ENCODE peak calls at places on chromosomes 13 and 19, in seven cellular contexts. I, Q, B, C, T, F and L are unnamed samples.

GRCh38 chr19:39506944-39507714 is 7.8 kb upstream of the SELENOV start:
- DNase-seq in F (no peak), T (no peak), I (no peak), Q (peak), B (peak), C (no peak), L (peak)

GRCh38 chr13:21078501-21078900 is 17.1 kb upstream of the LATS2 start:
- DNase-seq in F (no peak), B (no peak), T (no peak), C (no peak), Q (peak), I (no peak), L (no peak)

GRCh38 chr13:70613295-70613694 is 505.0 kb upstream of the KLHL1 start:
- DNase-seq in Q (no peak), F (no peak), I (no peak), T (no peak), C (no peak), B (peak), L (no peak)

GRCh38 chr13:95113601-95114000 is 187.7 kb downstream of the ABCC4 start:
- DNase-seq in B (no peak), I (no peak), C (no peak), Q (no peak), T (no peak), F (no peak), L (no peak)

GRCh38 chr13:106182404-106182803 is 353.1 kb downstream of the EFNB2 start:
- DNase-seq in T (no peak), F (no peak), B (peak), I (peak), C (no peak), Q (peak), L (peak)

GRCh38 chr19:15265849-15266248 is 33.6 kb upstream of the EPHX3 start:
- DNase-seq in I (peak), C (peak), Q (peak), T (peak), B (peak), F (peak), L (peak)

GRCh38 chr13:31168736-31169135 is 7.0 kb upstream of the HSPH1 start:
- DNase-seq in T (no peak), F (no peak), C (no peak), I (no peak), Q (no peak), B (no peak), L (no peak)

GRCh38 chr13:37878921-37879320 is 9.3 kb upstream of the TRPC4 start:
- DNase-seq in B (no peak), Q (no peak), F (no peak), T (no peak), C (no peak), I (no peak), L (no peak)

GRCh38 chr13:114296448-114296847 is 15.0 kb downstream of the UPF3A start:
- DNase-seq in Q (no peak), B (no peak), F (no peak), I (no peak), T (no peak), C (no peak), L (no peak)

GRCh38 chr19:44069415-44069814 is 2.5 kb upstream of the ZNF284 start:
- DNase-seq in F (no peak), Q (no peak), B (no peak), T (no peak), C (no peak), I (no peak), L (no peak)

GRCh38 chr13:22703601-22704209 is 477.1 kb upstream of the SGCG start:
- DNase-seq in F (no peak), I (no peak), C (no peak), Q (peak), T (no peak), B (peak), L (no peak)

GRCh38 chr19:18871543-18871942 is 24.4 kb downstream of the CERS1 start:
- DNase-seq in C (no peak), B (no peak), T (no peak), Q (no peak), F (no peak), I (no peak), L (no peak)

GRCh38 chr19:18152444-18152816 is 533 bp upstream of the PIK3R2 start:
- DNase-seq in B (peak), C (peak), I (peak), T (peak), Q (peak), F (peak), L (peak)

GRCh38 chr13:111271186-111271698 is 49.2 kb upstream of the TEX29 start:
- DNase-seq in Q (no peak), B (no peak), T (no peak), C (no peak), F (no peak), I (no peak), L (no peak)

GRCh38 chr13:53694814-53695533 is 666.4 kb downstream of the OLFM4 start:
- DNase-seq in T (no peak), C (no peak), I (no peak), F (no peak), Q (no peak), B (no peak), L (no peak)

GRCh38 chr13:73335226-73335625 is 276.4 kb downstream of the KLF5 start:
- DNase-seq in T (no peak), B (peak), I (no peak), C (no peak), Q (peak), F (no peak), L (peak)

GRCh38 chr13:21037656-21038055 is 23.7 kb downstream of the LATS2 start:
- DNase-seq in Q (no peak), F (peak), T (no peak), I (no peak), C (no peak), B (no peak), L (no peak)

GRCh38 chr19:39970424-39970673 is 616 bp upstream of the PSMC4 start:
- DNase-seq in C (no peak), T (no peak), Q (no peak), F (no peak), B (no peak), I (no peak), L (no peak)

GRCh38 chr19:12052571-12053169 is at the start of gene ZNF878:
- DNase-seq in B (peak), T (peak), Q (peak), I (peak), C (peak), F (peak), L (peak)

GRCh38 chr13:114079601-114080536 is 52.6 kb downstream of the RASA3 start:
- DNase-seq in F (peak), I (no peak), Q (no peak), C (peak), T (peak), B (no peak), L (no peak)

GRCh38 chr19:35216833-35217707 is 11.5 kb downstream of the FAM187B start:
- DNase-seq in T (peak), Q (no peak), I (no peak), B (no peak), C (no peak), F (peak), L (no peak)

GRCh38 chr19:39411006-39411831 is 1.2 kb upstream of the PLEKHG2 start:
- DNase-seq in I (no peak), Q (peak), T (peak), C (no peak), F (peak), B (peak), L (peak)

GRCh38 chr13:33487575-33488243 is 202.2 kb upstream of the STARD13 start:
- DNase-seq in F (no peak), I (no peak), Q (peak), B (peak), T (no peak), C (no peak), L (peak)

GRCh38 chr19:3823345-3823704 is 37.1 kb upstream of the MATK start:
- DNase-seq in C (no peak), F (no peak), I (no peak), T (no peak), B (no peak), Q (no peak), L (no peak)

GRCh38 chr13:30181856-30182651 is 125.3 kb downstream of the KATNAL1 start:
- DNase-seq in T (no peak), F (no peak), C (no peak), B (no peak), Q (no peak), I (no peak), L (no peak)

GRCh38 chr13:112709825-112710783 is 20.3 kb downstream of the ATP11A start:
- DNase-seq in Q (no peak), C (no peak), I (no peak), F (peak), T (no peak), B (no peak), L (no peak)
- H3K4me3 ChIP-seq in Q (no peak), C (no peak), I (no peak), F (no peak), T (no peak), B (no peak), L (no peak)

GRCh38 chr19:1826557-1827521 is 14.8 kb upstream of the ATP8B3 start:
- DNase-seq in Q (no peak), I (no peak), T (no peak), C (no peak), B (no peak), F (no peak), L (no peak)
- H3K4me3 ChIP-seq in Q (no peak), I (no peak), T (no peak), C (no peak), B (no peak), F (no peak), L (no peak)

GRCh38 chr13:80716610-80717081 is 375.7 kb upstream of the SPRY2 start:
- DNase-seq in Q (peak), T (no peak), B (peak), F (peak), C (no peak), I (no peak), L (peak)
- H3K4me3 ChIP-seq in Q (no peak), T (no peak), B (no peak), F (no peak), C (no peak), I (no peak), L (no peak)

GRCh38 chr19:34179066-34179465 is 6.8 kb downstream of the LSM14A start:
- DNase-seq in T (no peak), B (no peak), F (no peak), Q (peak), C (no peak), I (no peak), L (no peak)

GRCh38 chr19:34180273-34180672 is 8.0 kb downstream of the LSM14A start:
- DNase-seq in C (no peak), T (no peak), B (no peak), Q (no peak), I (no peak), F (no peak), L (no peak)

GRCh38 chr19:34178276-34178614 is 5.9 kb downstream of the LSM14A start:
- DNase-seq in I (no peak), Q (no peak), B (no peak), F (no peak), T (no peak), C (no peak), L (no peak)

GRCh38 chr19:34173145-34173956 is 1.0 kb downstream of the LSM14A start:
- DNase-seq in Q (peak), F (peak), B (peak), T (no peak), C (no peak), I (peak), L (no peak)

DNA sequence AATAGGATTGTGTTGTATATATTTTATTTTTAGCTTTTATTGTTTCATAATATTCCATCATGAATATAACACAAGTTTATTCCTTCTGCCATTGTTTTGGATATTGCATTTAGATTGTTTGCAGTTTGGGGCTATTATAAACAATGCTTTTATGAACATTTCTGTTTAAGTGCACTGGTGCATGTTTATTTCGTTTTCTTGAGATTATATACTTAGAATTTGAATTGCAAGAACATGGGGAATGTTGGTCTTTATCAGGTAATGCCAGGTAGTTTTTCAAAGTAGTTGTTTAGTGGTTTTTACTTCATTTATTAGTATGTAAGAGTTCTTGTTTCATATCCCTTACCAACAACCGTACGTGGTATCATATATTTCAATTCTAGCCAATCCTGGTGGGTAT is 4.3 kb downstream of the LSM14A start:
- DNase-seq in T (no peak), B (no peak), Q (no peak), F (no peak), C (no peak), I (no peak), L (no peak)
- H3K4me3 ChIP-seq in T (no peak), B (peak), Q (no peak), F (no peak), C (peak), I (no peak), L (no peak)

GRCh38 chr13:44734204-44734707 is 158.1 kb upstream of the TSC22D1 start:
- DNase-seq in F (peak), I (no peak), Q (peak), T (no peak), B (peak), C (no peak), L (peak)
- H3K4me3 ChIP-seq in F (no peak), I (no peak), Q (no peak), T (no peak), B (no peak), C (no peak), L (no peak)

DNA sequence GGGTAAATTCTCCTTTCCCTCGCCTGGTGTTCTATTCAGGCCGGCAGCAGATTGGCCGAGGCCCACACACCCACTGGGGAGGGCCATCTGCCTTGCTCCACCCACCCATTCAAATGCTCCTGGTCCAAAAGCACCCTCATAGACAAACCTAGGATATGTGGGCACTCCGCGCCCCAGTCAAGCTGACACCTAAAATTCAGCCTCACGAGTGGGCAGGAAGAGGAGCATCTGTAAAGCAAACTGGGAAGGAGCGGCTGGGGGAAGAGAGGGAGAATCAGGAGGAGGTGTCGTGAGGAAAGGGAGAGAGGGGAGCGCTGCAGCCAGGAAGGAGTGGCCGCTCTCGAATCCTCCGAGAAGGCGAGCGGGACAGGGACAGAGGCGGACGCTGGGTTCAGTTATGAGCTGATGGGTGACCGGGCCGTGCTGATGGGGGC is 136.9 kb downstream of the USP12 start:
- DNase-seq in T (no peak), C (peak), F (peak), B (no peak), I (no peak), Q (no peak), L (no peak)
- H3K4me3 ChIP-seq in T (no peak), C (peak), F (no peak), B (no peak), I (no peak), Q (no peak), L (peak)

GRCh38 chr13:98752942-98753290 is 444 bp upstream of the SLC15A1 start:
- DNase-seq in I (no peak), F (no peak), T (no peak), Q (no peak), C (no peak), B (no peak), L (no peak)
- H3K4me3 ChIP-seq in I (no peak), F (no peak), T (peak), Q (no peak), C (no peak), B (no peak), L (no peak)

GRCh38 chr13:50127726-50128291 is 112.6 kb downstream of the KCNRG start:
- DNase-seq in F (no peak), C (no peak), Q (no peak), B (no peak), T (no peak), I (no peak), L (no peak)
- H3K4me3 ChIP-seq in F (peak), C (peak), Q (peak), B (peak), T (peak), I (peak), L (peak)